ENCODE peak calls at places on chromosomes 7 and 10, in four cellular contexts. R, F, X and B are unnamed samples.

GRCh38 chr10:45452268-45452667 is 78.3 kb downstream of the ALOX5 start:
- DNase-seq in X (no peak), R (no peak), F (no peak), B (no peak)

GRCh38 chr7:158973440-158973839 is 117.1 kb downstream of the DYNC2I1 start:
- DNase-seq in R (no peak), F (peak), X (no peak), B (no peak)

GRCh38 chr10:131832056-131832685 is 68.6 kb upstream of the PPP2R2D start:
- DNase-seq in R (no peak), F (no peak), X (no peak), B (no peak)

GRCh38 chr10:72254891-72255568 is 18.7 kb upstream of the DDIT4 start:
- DNase-seq in F (peak), X (peak), R (peak), B (no peak)

GRCh38 chr7:80312139-80312661 is 177.6 kb downstream of the GNAI1 start:
- DNase-seq in R (peak), F (peak), X (no peak), B (no peak)

GRCh38 chr10:97682042-97682441 is 5.0 kb downstream of the AVPI1 start:
- DNase-seq in F (no peak), R (no peak), X (no peak), B (no peak)

GRCh38 chr7:106485031-106485551 is 175.9 kb downstream of the CCDC71L start:
- DNase-seq in R (peak), X (no peak), F (no peak), B (no peak)

GRCh38 chr10:34403512-34403911 is 411.6 kb downstream of the PARD3 start:
- DNase-seq in F (no peak), X (no peak), R (peak), B (no peak)

GRCh38 chr10:6339891-6340290 is 137.2 kb downstream of the PFKFB3 start:
- DNase-seq in R (no peak), X (no peak), F (no peak), B (no peak)

GRCh38 chr7:20244334-20244733 is 27.1 kb upstream of the MACC1 start:
- DNase-seq in F (no peak), X (no peak), R (no peak), B (no peak)

GRCh38 chr10:930415-931325 is 835 bp downstream of the LARP4B start:
- DNase-seq in X (peak), R (peak), F (peak), B (peak)

GRCh38 chr7:52355059-52355458 is 680.4 kb upstream of the POM121L12 start:
- DNase-seq in R (no peak), F (peak), X (no peak), B (peak)

GRCh38 chr7:148746139-148746538 is 47.4 kb downstream of the CUL1 start:
- DNase-seq in F (no peak), X (no peak), R (no peak), B (no peak)

GRCh38 chr7:100077205-100077604 is 4.3 kb downstream of the ZNF3 start:
- DNase-seq in F (no peak), X (no peak), R (no peak), B (no peak)

GRCh38 chr7:18638594-18639452 is 143.3 kb downstream of the HDAC9 start:
- DNase-seq in X (no peak), R (peak), F (no peak), B (no peak)

GRCh38 chr10:125231116-125231812 is 70.9 kb upstream of the CTBP2 start:
- DNase-seq in R (peak), F (no peak), X (no peak), B (no peak)

GRCh38 chr7:155576416-155576815 is 30.1 kb upstream of the CNPY1 start:
- DNase-seq in R (no peak), X (no peak), F (no peak), B (no peak)

GRCh38 chr7:6392712-6393666 is 54.8 kb downstream of the DAGLB start:
- DNase-seq in F (peak), R (peak), X (no peak), B (no peak)

GRCh38 chr7:88361357-88361756 is 54.7 kb upstream of the STEAP4 start:
- DNase-seq in F (no peak), X (no peak), R (no peak), B (no peak)

GRCh38 chr10:24790599-24790998 is 66.9 kb upstream of the ARHGAP21 start:
- DNase-seq in X (no peak), R (no peak), F (no peak), B (no peak)

DNA sequence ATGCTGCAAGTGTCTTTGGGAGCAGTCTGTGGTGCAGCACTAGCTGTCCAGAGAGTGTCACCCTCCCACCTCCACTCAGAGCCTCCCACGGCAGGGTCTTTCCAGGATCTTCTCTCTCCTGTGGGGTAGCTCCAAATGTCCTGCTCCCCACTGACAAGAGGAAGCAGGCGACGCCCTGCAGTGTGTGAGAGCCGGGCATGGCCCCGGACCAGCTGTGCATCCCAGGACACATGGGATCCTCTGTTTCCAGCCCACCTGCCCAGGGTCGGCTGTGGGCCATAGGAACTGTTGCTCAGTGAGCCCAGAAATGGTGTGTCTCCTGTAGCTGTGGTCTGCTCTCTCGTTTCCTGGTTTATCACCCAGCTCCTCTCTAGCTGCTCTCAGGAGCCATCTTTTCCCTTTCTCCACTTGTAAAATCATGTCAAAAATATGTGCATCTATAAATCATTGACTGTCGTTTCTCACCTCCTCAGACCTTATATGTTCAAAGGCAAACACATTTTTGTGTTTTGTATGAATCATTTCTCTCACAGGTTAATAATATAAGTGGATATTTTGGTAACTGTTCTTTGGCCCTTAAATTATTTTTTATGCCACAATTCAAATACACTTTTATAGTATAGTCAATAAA is 74.9 kb downstream of the VWC2 start:
- DNase-seq in R (no peak), X (no peak), F (no peak), B (no peak)
- TF ChIP-seq CTCF in R (no peak), X (no peak), F (no peak), B (no peak)

DNA sequence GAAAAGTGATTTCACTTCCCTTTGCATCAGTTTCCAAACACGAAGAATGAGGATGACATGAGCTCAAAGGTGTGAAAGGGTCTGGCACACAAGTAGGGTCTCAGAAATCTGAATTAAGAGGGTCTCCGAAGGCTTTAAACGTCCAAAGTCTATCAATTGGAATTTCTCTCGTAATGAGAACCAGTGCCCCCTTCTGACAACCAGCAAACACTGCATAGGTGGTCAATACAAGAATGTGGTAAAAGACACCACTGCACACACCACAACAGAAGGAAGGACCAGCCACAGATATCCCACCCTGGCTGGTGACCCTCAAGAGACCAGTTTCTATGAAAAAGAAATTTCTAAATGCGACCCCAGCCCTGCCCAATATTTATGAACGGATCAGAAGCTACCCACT is 78.1 kb downstream of the CALN1 start:
- DNase-seq in R (no peak), X (no peak), F (no peak), B (no peak)
- TF ChIP-seq CTCF in R (peak), X (no peak), F (peak), B (peak)

GRCh38 chr10:114550756-114551290 is 107.3 kb downstream of the ABLIM1 start:
- DNase-seq in F (peak), R (peak), X (no peak), B (no peak)
- TF ChIP-seq CTCF in F (peak), R (peak), X (peak), B (peak)

GRCh38 chr7:90856317-90857072 is 260.4 kb downstream of the CDK14 start:
- DNase-seq in X (no peak), R (no peak), F (no peak), B (no peak)

GRCh38 chr7:90853205-90853604 is 257.1 kb downstream of the CDK14 start:
- DNase-seq in R (no peak), X (no peak), F (no peak), B (no peak)

GRCh38 chr7:90858546-90858945 is 262.4 kb downstream of the CDK14 start:
- DNase-seq in X (no peak), F (no peak), R (no peak), B (no peak)

GRCh38 chr7:90857595-90857994 is 261.5 kb downstream of the CDK14 start:
- DNase-seq in R (no peak), X (no peak), F (no peak), B (no peak)
- TF ChIP-seq CTCF in R (no peak), X (no peak), F (no peak), B (no peak)

GRCh38 chr10:79904671-79905321 is 44.1 kb downstream of the SFTPD start:
- DNase-seq in R (peak), F (peak), X (no peak), B (peak)
- TF ChIP-seq CTCF in R (no peak), F (no peak), X (no peak), B (no peak)

GRCh38 chr10:69939033-69939432 is 113.6 kb upstream of the MACROH2A2 start:
- DNase-seq in R (no peak), X (no peak), F (no peak), B (no peak)

GRCh38 chr10:69934768-69935167 is 117.9 kb upstream of the MACROH2A2 start:
- DNase-seq in X (no peak), F (no peak), R (no peak), B (no peak)

GRCh38 chr10:69938541-69938991 is 114.1 kb upstream of the MACROH2A2 start:
- DNase-seq in F (no peak), R (no peak), X (no peak), B (no peak)

GRCh38 chr10:69939481-69939880 is 113.2 kb upstream of the MACROH2A2 start:
- DNase-seq in X (no peak), R (no peak), F (no peak), B (no peak)

DNA sequence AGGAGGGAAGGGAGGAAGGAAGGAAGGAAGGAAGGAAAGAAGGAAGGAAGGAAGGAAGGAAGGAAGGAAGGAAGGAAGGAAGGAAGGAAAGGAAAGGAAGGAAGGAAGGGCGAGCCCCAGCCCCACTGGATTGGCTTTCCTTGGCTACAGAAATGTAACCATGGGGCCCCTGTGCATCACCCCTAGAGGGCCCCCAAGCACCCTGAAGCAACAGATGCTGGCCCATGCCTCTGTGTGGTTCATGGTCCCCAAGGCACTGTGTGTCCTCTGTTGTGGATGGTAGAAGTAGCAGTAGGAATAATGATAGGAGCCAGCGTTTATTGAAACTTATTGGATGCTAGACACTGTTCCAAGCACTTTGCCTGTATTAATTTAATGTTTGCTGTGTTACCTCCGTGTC is 116.6 kb upstream of the MACROH2A2 start:
- DNase-seq in R (no peak), X (no peak), F (no peak), B (no peak)
- TF ChIP-seq CTCF in R (peak), X (no peak), F (peak), B (peak)

GRCh38 chr10:110379831-110380230 is 75.1 kb upstream of the SMNDC1 start:
- DNase-seq in X (no peak), F (no peak), R (no peak), B (no peak)
- TF ChIP-seq CTCF in X (no peak), F (no peak), R (no peak), B (no peak)

GRCh38 chr7:66138994-66139752 is 24.5 kb downstream of the CRCP start:
- DNase-seq in R (no peak), X (no peak), F (no peak), B (no peak)

GRCh38 chr7:66143876-66144332 is 29.3 kb downstream of the CRCP start:
- DNase-seq in F (no peak), X (no peak), R (no peak), B (no peak)

GRCh38 chr7:66142334-66142733 is 27.7 kb downstream of the CRCP start:
- DNase-seq in F (no peak), X (no peak), R (no peak), B (no peak)

GRCh38 chr7:66142996-66143395 is 28.3 kb downstream of the CRCP start:
- DNase-seq in R (no peak), F (no peak), X (no peak), B (no peak)

DNA sequence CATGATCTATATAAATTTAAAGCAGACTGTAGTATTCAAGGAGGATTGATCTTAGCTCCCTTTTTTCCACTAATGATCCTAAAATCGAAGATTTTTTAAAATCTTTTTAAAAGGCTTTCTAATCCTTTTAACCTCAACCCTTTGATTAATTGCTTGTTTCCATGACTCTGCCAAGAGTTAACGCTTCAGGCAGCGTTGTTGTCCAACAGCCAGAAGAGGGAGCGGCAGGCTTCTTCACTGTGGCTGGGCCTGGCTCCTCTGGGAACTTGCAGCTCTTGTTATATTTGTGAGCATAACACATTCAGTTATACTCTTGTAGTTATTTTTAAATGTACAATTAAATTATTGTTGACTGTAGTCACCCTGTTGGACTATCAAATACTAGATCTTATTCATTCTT is 26.3 kb downstream of the CRCP start:
- DNase-seq in X (no peak), R (peak), F (peak), B (peak)
- TF ChIP-seq CTCF in X (no peak), R (peak), F (peak), B (peak)

GRCh38 chr10:12501851-12502525 is 152.6 kb downstream of the CAMK1D start:
- DNase-seq in R (no peak), F (no peak), X (no peak), B (no peak)
- TF ChIP-seq CTCF in R (no peak), F (no peak), X (no peak), B (peak)